ENCODE peak calls at places on chromosome 18, in four cellular contexts. L, I, E and N are unnamed samples.

GRCh38 chr18:52131845-52132244 is 208.2 kb upstream of the DCC start:
- DNase-seq in L (no peak), I (no peak), E (no peak), N (peak)

GRCh38 chr18:12659904-12660605 is 2.1 kb upstream of the SPIRE1 start:
- DNase-seq in L (no peak), I (peak), E (peak), N (peak)

GRCh38 chr18:10321987-10322386 is 132.4 kb upstream of the APCDD1 start:
- DNase-seq in L (no peak), I (no peak), E (no peak), N (no peak)

GRCh38 chr18:64111950-64112349 is 36.9 kb downstream of the LINC00305 start:
- DNase-seq in L (no peak), I (no peak), E (no peak), N (no peak)

GRCh38 chr18:3886575-3887322 is 436.8 kb downstream of the TGIF1 start:
- DNase-seq in L (no peak), I (no peak), E (no peak), N (peak)

GRCh38 chr18:35045121-35045520 is 3.9 kb downstream of the MAPRE2 start:
- DNase-seq in L (no peak), I (peak), E (peak), N (no peak)

GRCh38 chr18:63676526-63676925 is 14.8 kb upstream of the SERPINB3 start:
- DNase-seq in L (peak), I (no peak), E (no peak), N (peak)

GRCh38 chr18:48827321-48828200 is 123.2 kb downstream of the SMAD7 start:
- DNase-seq in L (peak), I (peak), E (peak), N (peak)

GRCh38 chr18:49819768-49820662 is 6.7 kb upstream of the ACAA2 start:
- DNase-seq in L (no peak), I (peak), E (no peak), N (no peak)

GRCh38 chr18:40258298-40258697 is 1696.7 kb upstream of the PIK3C3 start:
- DNase-seq in L (no peak), I (peak), E (peak), N (no peak)

GRCh38 chr18:70430501-70431173 is 141.8 kb downstream of the SOCS6 start:
- DNase-seq in L (no peak), I (no peak), E (no peak), N (no peak)

GRCh38 chr18:48410095-48410920 is 1.1 kb upstream of the ZBTB7C start:
- DNase-seq in L (peak), I (peak), E (peak), N (peak)

GRCh38 chr18:10205136-10205535 is 249.3 kb upstream of the APCDD1 start:
- DNase-seq in L (no peak), I (no peak), E (no peak), N (no peak)

DNA sequence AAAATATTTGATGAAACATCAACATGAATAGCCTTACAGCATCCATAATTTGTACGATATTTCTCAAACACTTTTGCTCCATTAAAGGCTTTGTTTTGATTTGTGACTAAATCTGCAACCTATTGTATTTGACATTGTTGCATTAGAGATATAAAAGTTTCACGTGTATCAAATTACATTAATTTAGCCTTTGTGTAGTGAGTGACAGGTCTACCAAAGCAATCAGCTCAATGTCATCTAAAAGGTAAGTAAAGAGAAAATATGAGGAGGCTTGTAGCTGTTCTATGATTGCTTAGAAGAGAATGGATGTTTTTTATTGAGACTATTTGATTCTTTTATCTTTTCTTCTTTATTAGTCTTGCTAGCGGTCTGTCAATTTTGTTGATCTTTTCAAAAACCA is 430.2 kb downstream of the GALR1 start:
- DNase-seq in L (no peak), I (no peak), E (no peak), N (no peak)
- H3K23ac ChIP-seq in L (no peak), I (no peak), E (no peak), N (no peak)

GRCh38 chr18:28178720-28179119 is 1.8 kb upstream of the CDH2 start:
- DNase-seq in L (no peak), I (peak), E (peak), N (peak)

GRCh38 chr18:28185121-28185520 is 8.2 kb upstream of the CDH2 start:
- DNase-seq in L (no peak), I (no peak), E (no peak), N (peak)

GRCh38 chr18:28181616-28182015 is 4.7 kb upstream of the CDH2 start:
- DNase-seq in L (no peak), I (no peak), E (no peak), N (peak)

GRCh38 chr18:28177828-28178635 is 1.1 kb upstream of the CDH2 start:
- DNase-seq in L (peak), I (peak), E (peak), N (peak)

DNA sequence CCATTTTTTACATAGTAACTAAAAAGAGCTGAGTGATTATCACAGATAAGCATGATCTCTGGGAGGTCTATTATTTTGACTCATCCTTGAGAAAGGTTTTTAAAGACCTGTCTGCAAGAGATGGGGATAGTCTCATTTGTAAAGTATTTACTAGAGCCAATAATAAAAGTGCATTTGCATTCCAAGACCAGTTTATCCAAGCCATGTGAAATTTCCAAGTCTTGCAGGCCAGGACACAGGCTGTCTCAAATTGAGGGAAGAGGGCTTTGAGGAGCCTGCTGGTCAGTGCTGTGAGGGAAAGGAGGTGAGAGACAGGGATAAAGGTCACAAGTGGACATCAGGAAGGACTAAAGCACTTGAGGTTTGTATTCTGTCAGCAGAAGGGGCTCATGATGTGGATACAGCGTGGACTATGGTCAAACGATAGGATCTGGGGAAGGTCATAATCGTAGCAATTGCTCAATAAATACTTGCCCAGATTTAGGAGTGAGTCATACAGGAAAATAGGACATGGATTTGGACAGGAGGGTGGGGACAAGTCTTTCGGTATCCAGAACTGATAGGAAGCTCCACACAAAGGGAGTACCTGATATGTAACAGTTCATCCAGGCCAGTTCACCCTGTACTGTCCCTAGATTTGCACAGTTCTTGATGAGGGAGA is 6.6 kb upstream of the CDH2 start:
- DNase-seq in L (no peak), I (peak), E (peak), N (peak)
- H3K4ac ChIP-seq in L (no peak), I (no peak), E (peak), N (peak)

GRCh38 chr18:45825258-45825744 is at the start of gene SIGLEC15:
- DNase-seq in L (no peak), I (no peak), E (no peak), N (no peak)
- H3K23ac ChIP-seq in L (no peak), I (no peak), E (peak), N (no peak)

GRCh38 chr18:7336616-7337015 is 105.7 kb downstream of the LRRC30 start:
- DNase-seq in L (no peak), I (no peak), E (no peak), N (no peak)

GRCh38 chr18:7338846-7339245 is 108.0 kb downstream of the LRRC30 start:
- DNase-seq in L (no peak), I (no peak), E (no peak), N (no peak)

DNA sequence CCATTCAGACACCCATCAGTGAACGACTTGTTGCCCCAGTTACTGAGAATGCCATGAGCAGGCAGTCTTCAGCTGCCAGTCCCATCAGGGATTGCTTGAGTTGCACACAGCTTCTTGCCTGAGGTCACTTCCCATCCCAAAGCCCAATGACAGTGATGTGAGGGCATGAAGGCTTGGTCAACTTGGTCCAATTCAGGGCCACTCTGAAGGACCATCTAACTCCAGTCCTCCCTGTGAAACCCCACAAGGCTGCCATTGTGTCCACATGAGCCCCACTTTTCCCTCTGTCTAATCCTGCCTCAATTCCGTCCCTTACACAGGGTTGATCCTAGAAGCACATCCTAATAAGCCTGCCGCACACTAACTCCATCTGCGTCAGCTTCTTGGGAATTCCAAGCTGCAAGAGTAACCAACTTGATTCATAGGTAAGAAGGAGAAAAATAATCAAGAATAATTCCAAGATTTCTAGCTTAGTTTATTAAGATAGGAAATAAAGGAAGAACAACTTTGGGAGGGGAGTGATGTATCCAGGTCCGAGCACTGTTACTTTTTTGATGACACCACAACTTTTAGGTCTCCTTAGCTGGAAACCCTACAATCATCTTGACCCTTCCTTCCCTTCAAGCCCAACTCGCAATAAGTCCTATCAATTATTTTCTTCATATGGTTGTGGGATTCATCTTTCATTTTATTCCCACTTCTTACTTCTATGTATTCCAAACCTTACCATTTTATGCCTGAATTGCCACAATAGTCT is 110.9 kb downstream of the LRRC30 start:
- DNase-seq in L (no peak), I (no peak), E (no peak), N (no peak)
- H3K4ac ChIP-seq in L (no peak), I (no peak), E (no peak), N (no peak)

GRCh38 chr18:31678425-31678824 is 6.0 kb downstream of the B4GALT6 start:
- DNase-seq in L (no peak), I (no peak), E (no peak), N (no peak)
- H3K23ac ChIP-seq in L (no peak), I (no peak), E (no peak), N (no peak)

GRCh38 chr18:24014986-24015896 is 687 bp downstream of the TTC39C start:
- DNase-seq in L (peak), I (peak), E (peak), N (peak)
- H3K4ac ChIP-seq in L (no peak), I (peak), E (peak), N (peak)